ENCODE peak calls at places on chromosome 14, in five cellular contexts. O, U, N, X and E are unnamed samples.

GRCh38 chr14:100030441-100031153 is 34.6 kb upstream of the EVL start:
- DNase-seq in O (no peak), U (no peak), N (no peak), X (no peak), E (no peak)

GRCh38 chr14:74616507-74616906 is 4.5 kb upstream of the LTBP2 start:
- DNase-seq in O (no peak), U (no peak), N (no peak), X (no peak), E (no peak)

GRCh38 chr14:54090274-54090673 is 133.6 kb upstream of the BMP4 start:
- DNase-seq in O (no peak), U (no peak), N (no peak), X (no peak), E (no peak)

GRCh38 chr14:100622708-100623485 is 35.7 kb upstream of the BEGAIN start:
- DNase-seq in O (no peak), U (no peak), N (no peak), X (no peak), E (no peak)

GRCh38 chr14:56087824-56088571 is 30.2 kb upstream of the PELI2 start:
- DNase-seq in O (no peak), U (no peak), N (no peak), X (no peak), E (no peak)

GRCh38 chr14:92121670-92122350 is at the start of the genes CPSF2 and NDUFB1:
- DNase-seq in O (peak; percentile 45), U (no peak), N (peak; percentile 40), X (peak; percentile 63), E (peak; percentile 90)

GRCh38 chr14:71322660-71323250 is 415.5 kb downstream of the PCNX1 start:
- DNase-seq in O (peak; percentile 66), U (no peak), N (no peak), X (no peak), E (no peak)

GRCh38 chr14:32397871-32398640 is 69.0 kb downstream of the AKAP6 start:
- DNase-seq in O (no peak), U (no peak), N (no peak), X (no peak), E (no peak)

GRCh38 chr14:101721951-101722661 is 39.4 kb upstream of the PPP2R5C start:
- DNase-seq in O (no peak), U (no peak), N (peak; percentile 72), X (peak; percentile 47), E (no peak)

GRCh38 chr14:98785578-98785977 is 486.4 kb downstream of the BCL11B start:
- DNase-seq in O (no peak), U (no peak), N (no peak), X (no peak), E (no peak)

GRCh38 chr14:90111895-90112534 is 50.2 kb downstream of the KCNK13 start:
- DNase-seq in O (no peak), U (no peak), N (no peak), X (peak; percentile 12), E (no peak)

GRCh38 chr14:74691456-74691855 is 21.4 kb downstream of the AREL1 start:
- DNase-seq in O (no peak), U (no peak), N (no peak), X (no peak), E (no peak)

GRCh38 chr14:92143962-92144361 is 22.2 kb downstream of the CPSF2 start:
- DNase-seq in O (no peak), U (no peak), N (no peak), X (no peak), E (no peak)

GRCh38 chr14:60250318-60251035 is 1.5 kb downstream of the PPM1A start:
- DNase-seq in O (no peak), U (no peak), N (no peak), X (peak; percentile 49), E (peak; percentile 17)

GRCh38 chr14:65910108-65910507 is 497.6 kb downstream of the FUT8 start:
- DNase-seq in O (no peak), U (no peak), N (no peak), X (no peak), E (no peak)

GRCh38 chr14:89630096-89630829 is 213.2 kb upstream of the FOXN3 start:
- DNase-seq in O (no peak), U (no peak), N (no peak), X (no peak), E (no peak)

GRCh38 chr14:94571395-94571794 is 9.8 kb upstream of the SERPINA5 start:
- DNase-seq in O (no peak), U (no peak), N (no peak), X (no peak), E (no peak)

GRCh38 chr14:73180385-73180805 is 44.1 kb downstream of the PSEN1 start:
- DNase-seq in O (no peak), U (no peak), N (no peak), X (peak; percentile 27), E (no peak)

GRCh38 chr14:99775351-99775750 is 17.9 kb upstream of the EML1 start:
- DNase-seq in O (no peak), U (no peak), N (no peak), X (no peak), E (no peak)

GRCh38 chr14:34137001-34137400 is 186.1 kb upstream of the EGLN3 start:
- DNase-seq in O (no peak), U (no peak), N (no peak), X (no peak), E (no peak)

GRCh38 chr14:96108911-96109310 is 69.7 kb downstream of the C14orf132 start:
- DNase-seq in O (no peak), U (no peak), N (no peak), X (no peak), E (no peak)

GRCh38 chr14:56202256-56202655 is 84.0 kb downstream of the PELI2 start:
- DNase-seq in O (no peak), U (no peak), N (no peak), X (no peak), E (no peak)

GRCh38 chr14:72573725-72574426 is 320.0 kb downstream of the DPF3 start:
- DNase-seq in O (no peak), U (no peak), N (no peak), X (no peak), E (no peak)

GRCh38 chr14:36477266-36477665 is 42.8 kb downstream of the NKX2-1 start:
- DNase-seq in O (no peak), U (no peak), N (no peak), X (no peak), E (no peak)

GRCh38 chr14:44589180-44589579 is 82.1 kb upstream of the FSCB start:
- DNase-seq in O (no peak), U (no peak), N (no peak), X (no peak), E (no peak)

GRCh38 chr14:33280646-33281045 is 342.0 kb downstream of the NPAS3 start:
- DNase-seq in O (no peak), U (no peak), N (no peak), X (no peak), E (no peak)

GRCh38 chr14:50051106-50051505 is 65.3 kb downstream of the VCPKMT start:
- DNase-seq in O (no peak), U (no peak), N (no peak), X (no peak), E (no peak)

GRCh38 chr14:100653409-100653808 is 66.2 kb upstream of the BEGAIN start:
- DNase-seq in O (no peak), U (no peak), N (no peak), X (no peak), E (peak; percentile 55)

GRCh38 chr14:42475289-42475688 is 868.6 kb downstream of the LRFN5 start:
- DNase-seq in O (no peak), U (peak; percentile 54), N (no peak), X (no peak), E (no peak)

GRCh38 chr14:44081146-44081545 is 425.9 kb downstream of the FSCB start:
- DNase-seq in O (no peak), U (no peak), N (no peak), X (no peak), E (no peak)

GRCh38 chr14:69328765-69329164 is 68.8 kb downstream of the GALNT16 start:
- DNase-seq in O (no peak), U (no peak), N (no peak), X (no peak), E (no peak)
- TF ChIP-seq SUZ12 in O (no peak), U (no peak), N (no peak), X (no peak), E (no peak)

GRCh38 chr14:106875503-106875902 is 1349.1 kb downstream of the TMEM121 start:
- DNase-seq in O (no peak), U (no peak), N (no peak), X (no peak), E (no peak)
- TF ChIP-seq SUZ12 in O (no peak), U (no peak), N (no peak), X (no peak), E (no peak)

GRCh38 chr14:51182166-51182565 is 57.9 kb upstream of the TMX1 start:
- DNase-seq in O (no peak), U (no peak), N (no peak), X (no peak), E (no peak)
- TF ChIP-seq SUZ12 in O (no peak), U (no peak), N (no peak), X (no peak), E (no peak)

GRCh38 chr14:39005044-39005736 is 97.8 kb downstream of the SEC23A start:
- DNase-seq in O (no peak), U (no peak), N (no peak), X (no peak), E (no peak)
- TF ChIP-seq SUZ12 in O (no peak), U (no peak), N (no peak), X (no peak), E (no peak)

GRCh38 chr14:105201928-105202513 is 20.9 kb upstream of the NUDT14 start:
- DNase-seq in O (peak; percentile 8), U (no peak), N (no peak), X (no peak), E (no peak)

GRCh38 chr14:105203701-105204100 is 22.6 kb upstream of the NUDT14 start:
- DNase-seq in O (no peak), U (no peak), N (no peak), X (no peak), E (no peak)

GRCh38 chr14:105204206-105204930 is 23.3 kb upstream of the NUDT14 start:
- DNase-seq in O (no peak), U (no peak), N (no peak), X (no peak), E (no peak)

GRCh38 chr14:105201156-105201927 is 20.2 kb upstream of the NUDT14 start:
- DNase-seq in O (no peak), U (no peak), N (no peak), X (no peak), E (no peak)

DNA sequence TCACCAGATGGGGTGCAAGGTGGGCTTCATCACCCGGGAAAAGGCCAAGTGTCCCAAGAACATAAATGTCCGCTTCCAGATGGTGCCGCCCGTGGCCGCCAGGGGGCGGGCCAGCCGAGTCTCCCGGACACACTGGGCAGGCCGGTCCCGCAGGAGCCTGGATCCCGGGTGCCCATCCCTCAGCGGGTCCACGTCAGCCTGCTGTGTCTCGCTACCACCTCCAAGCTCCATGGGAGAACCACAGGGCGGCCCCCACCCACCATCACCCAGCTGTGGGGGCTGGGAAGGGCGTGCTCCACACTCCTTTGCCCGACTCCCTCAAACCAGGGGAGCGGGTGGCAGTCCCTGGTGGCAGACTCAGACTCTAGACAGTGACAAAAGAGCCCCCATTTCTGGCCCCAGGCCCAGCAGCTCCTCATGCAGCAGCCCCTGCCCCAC is 22.0 kb upstream of the NUDT14 start:
- DNase-seq in O (no peak), U (peak; percentile 27), N (peak; percentile 28), X (no peak), E (peak; percentile 86)
- TF ChIP-seq SUZ12 in O (no peak), U (no peak), N (no peak), X (no peak), E (no peak)

GRCh38 chr14:22554706-22555572 is 34.1 kb downstream of the DAD1 start:
- DNase-seq in O (no peak), U (no peak), N (no peak), X (no peak), E (no peak)
- TF ChIP-seq SUZ12 in O (no peak), U (no peak), N (no peak), X (no peak), E (no peak)